ENCODE peak calls at places on chromosome 1, in five cellular contexts. M is HepG2, R is GM12878, P is GM23338, A is H1. F is an unnamed sample.

GRCh38 chr1:185393821-185394220 is 76.8 kb upstream of the IVNS1ABP start:
- DNase-seq in M (no peak), R (no peak), P (no peak), A (no peak), F (no peak)

GRCh38 chr1:170929835-170930554 is 5.3 kb upstream of the MROH9 start:
- DNase-seq in M (peak), R (peak), P (peak), A (no peak), F (no peak)

GRCh38 chr1:194033646-194034045 is 847.2 kb upstream of the B3GALT2 start:
- DNase-seq in M (no peak), R (no peak), P (no peak), A (no peak), F (no peak)

GRCh38 chr1:8880068-8880676 is 1.7 kb upstream of the ENO1 start:
- DNase-seq in M (peak), R (no peak), P (peak), A (no peak), F (no peak)

GRCh38 chr1:30759718-30760281 is 2.2 kb upstream of the LAPTM5 start:
- DNase-seq in M (no peak), R (no peak), P (peak), A (no peak), F (no peak)

GRCh38 chr1:83846138-83846537 is 152.8 kb downstream of the TTLL7 start:
- DNase-seq in M (no peak), R (no peak), P (no peak), A (no peak), F (no peak)

GRCh38 chr1:157415661-157416060 is 136.7 kb downstream of the FCRL5 start:
- DNase-seq in M (no peak), R (no peak), P (no peak), A (peak), F (no peak)

GRCh38 chr1:244049142-244049968 is 1.7 kb upstream of the ZBTB18 start:
- DNase-seq in M (no peak), R (no peak), P (peak), A (no peak), F (peak)

GRCh38 chr1:51671527-51672325 is 54.8 kb downstream of the OSBPL9 start:
- DNase-seq in M (no peak), R (no peak), P (no peak), A (no peak), F (no peak)

GRCh38 chr1:208105756-208106155 is 138.4 kb downstream of the PLXNA2 start:
- DNase-seq in M (no peak), R (no peak), P (no peak), A (no peak), F (no peak)

GRCh38 chr1:21294266-21295058 is 4.2 kb upstream of the ECE1 start:
- DNase-seq in M (no peak), R (peak), P (no peak), A (no peak), F (no peak)

GRCh38 chr1:80402636-80403035 is 1396.1 kb upstream of the ADGRL4 start:
- DNase-seq in M (no peak), R (no peak), P (no peak), A (no peak), F (no peak)

GRCh38 chr1:87394462-87394861 is 65.8 kb downstream of the LMO4 start:
- DNase-seq in M (no peak), R (no peak), P (peak), A (no peak), F (no peak)

GRCh38 chr1:84504580-84505021 is 1.6 kb upstream of the SPATA1 start:
- DNase-seq in M (no peak), R (no peak), P (no peak), A (no peak), F (no peak)

GRCh38 chr1:100762461-100762860 is 42.9 kb downstream of the VCAM1 start:
- DNase-seq in M (no peak), R (no peak), P (no peak), A (no peak), F (no peak)

GRCh38 chr1:108505766-108506075 is 54.2 kb upstream of the EEIG2 start:
- DNase-seq in M (no peak), R (no peak), P (no peak), A (no peak), F (no peak)

GRCh38 chr1:221667504-221667903 is 74.4 kb downstream of the DUSP10 start:
- DNase-seq in M (no peak), R (peak), P (no peak), A (no peak), F (no peak)

GRCh38 chr1:25083481-25084345 is 148.6 kb downstream of the SYF2 start:
- DNase-seq in M (no peak), R (no peak), P (peak), A (no peak), F (no peak)

GRCh38 chr1:232355162-232356006 is 274.5 kb downstream of the SIPA1L2 start:
- DNase-seq in M (no peak), R (no peak), P (no peak), A (no peak), F (no peak)

GRCh38 chr1:205421728-205422127 is at the start of gene LEMD1:
- DNase-seq in M (no peak), R (no peak), P (no peak), A (no peak), F (no peak)

GRCh38 chr1:154865442-154866256 is 4.4 kb downstream of the KCNN3 start:
- DNase-seq in M (no peak), R (no peak), P (no peak), A (no peak), F (no peak)

DNA sequence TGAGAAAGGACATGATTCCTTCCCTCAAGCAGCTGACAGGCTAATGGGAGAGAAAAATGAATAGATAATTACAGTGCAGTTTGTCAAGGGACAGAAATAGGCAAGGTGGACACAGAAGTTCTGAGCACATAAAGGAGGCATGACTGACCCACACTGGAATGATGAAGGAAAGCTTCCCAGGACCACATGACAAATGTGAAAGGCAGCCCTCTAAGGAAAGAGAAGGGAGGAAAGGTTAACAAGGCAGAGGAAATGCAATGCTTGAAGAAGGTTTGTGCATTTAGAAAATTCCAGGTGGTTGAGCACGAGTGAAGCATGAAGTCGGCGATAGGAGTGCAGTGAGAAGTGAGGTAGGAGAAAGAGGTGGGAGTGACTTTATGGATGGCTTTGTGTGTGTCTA is 37.4 kb downstream of the LAMC2 start:
- DNase-seq in M (no peak), R (no peak), P (no peak), A (no peak), F (no peak)
- TF ChIP-seq CREB1 in M (no peak), R (no peak), P (no peak), A (no peak), F (no peak)

GRCh38 chr1:55724551-55725325 is 509.6 kb upstream of the USP24 start:
- DNase-seq in M (no peak), R (no peak), P (no peak), A (no peak), F (no peak)
- TF ChIP-seq CREB1 in M (no peak), R (no peak), P (no peak), A (no peak), F (no peak)

DNA sequence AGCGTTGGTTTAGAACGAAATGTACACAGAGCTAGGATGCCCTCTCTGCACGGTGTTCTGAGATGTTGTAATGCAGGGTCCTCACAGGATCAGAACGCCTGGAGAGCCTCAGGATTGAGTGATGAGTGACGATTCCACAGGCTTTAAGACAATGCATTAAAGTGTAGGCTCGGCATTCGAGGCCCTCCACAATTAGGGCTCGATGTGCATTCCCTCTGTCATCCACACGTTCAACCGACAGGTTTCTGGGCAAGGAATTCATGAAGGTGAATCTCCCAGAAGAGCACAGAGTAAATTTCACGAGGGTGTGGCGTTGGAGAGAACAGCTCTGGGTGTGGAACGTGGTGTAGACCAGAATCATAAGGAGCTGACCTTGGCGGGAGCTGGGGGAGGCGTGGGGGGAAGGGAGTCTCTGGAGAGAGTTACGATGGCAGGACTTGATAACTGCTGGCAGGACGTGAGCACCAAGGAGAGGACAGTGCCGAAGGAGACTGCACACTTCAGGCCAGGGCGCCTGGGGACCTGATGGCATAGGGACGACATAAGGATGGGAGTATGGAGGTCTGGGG is 51.0 kb upstream of the EFHD2 start:
- DNase-seq in M (no peak), R (no peak), P (no peak), A (no peak), F (no peak)
- TF ChIP-seq CREB1 in M (no peak), R (no peak), P (no peak), A (no peak), F (no peak)

GRCh38 chr1:67818725-67819301 is 14.5 kb downstream of the GNG12 start:
- DNase-seq in M (peak), R (no peak), P (no peak), A (no peak), F (no peak)

GRCh38 chr1:67818162-67818561 is 15.1 kb downstream of the GNG12 start:
- DNase-seq in M (no peak), R (no peak), P (no peak), A (no peak), F (no peak)

GRCh38 chr1:67816506-67816905 is 16.8 kb downstream of the GNG12 start:
- DNase-seq in M (no peak), R (no peak), P (no peak), A (no peak), F (no peak)

GRCh38 chr1:67816096-67816493 is 17.2 kb downstream of the GNG12 start:
- DNase-seq in M (no peak), R (no peak), P (no peak), A (no peak), F (no peak)

GRCh38 chr1:67817319-67817718 is 15.9 kb downstream of the GNG12 start:
- DNase-seq in M (no peak), R (no peak), P (no peak), A (no peak), F (no peak)
- TF ChIP-seq CREB1 in M (no peak), R (no peak), P (no peak), A (no peak), F (no peak)

GRCh38 chr1:2933431-2934172 is 87.7 kb upstream of the ACTRT2 start:
- DNase-seq in M (no peak), R (no peak), P (no peak), A (no peak), F (no peak)

GRCh38 chr1:2932671-2933350 is 88.5 kb upstream of the ACTRT2 start:
- DNase-seq in M (no peak), R (no peak), P (no peak), A (no peak), F (no peak)

GRCh38 chr1:2935184-2935583 is 86.1 kb upstream of the ACTRT2 start:
- DNase-seq in M (no peak), R (no peak), P (no peak), A (no peak), F (no peak)

GRCh38 chr1:2934642-2935081 is 86.6 kb upstream of the ACTRT2 start:
- DNase-seq in M (no peak), R (no peak), P (no peak), A (no peak), F (no peak)

DNA sequence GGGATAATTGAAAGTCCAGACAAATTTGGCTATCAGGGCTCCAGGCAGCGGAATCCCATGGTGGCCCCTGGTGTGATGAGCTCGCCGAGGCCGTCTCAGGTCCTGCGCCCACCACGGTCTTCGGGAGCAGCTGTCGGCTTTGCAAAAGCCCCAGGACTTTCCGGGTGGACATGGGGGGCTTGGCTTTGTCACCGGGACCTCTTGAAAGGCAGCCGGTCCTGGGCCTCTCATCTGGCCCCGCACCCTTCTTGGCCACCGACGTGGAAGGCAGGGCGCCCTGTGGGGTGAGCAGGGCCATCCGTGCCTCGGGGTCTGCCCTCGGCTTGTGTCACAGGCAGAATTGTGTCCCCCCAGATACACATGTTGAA is 87.1 kb upstream of the ACTRT2 start:
- DNase-seq in M (no peak), R (no peak), P (no peak), A (no peak), F (no peak)
- TF ChIP-seq CREB1 in M (no peak), R (no peak), P (no peak), A (no peak), F (no peak)

GRCh38 chr1:91579658-91580228 is 79.1 kb downstream of the CDC7 start:
- DNase-seq in M (no peak), R (no peak), P (no peak), A (no peak), F (no peak)
- TF ChIP-seq CREB1 in M (no peak), R (no peak), P (no peak), A (no peak), F (no peak)

GRCh38 chr1:179883040-179883501 is 986 bp downstream of the TOR1AIP1 start:
- DNase-seq in M (no peak), R (no peak), P (no peak), A (no peak), F (no peak)
- TF ChIP-seq CREB1 in M (no peak), R (no peak), P (no peak), A (no peak), F (no peak)

GRCh38 chr1:202967684-202968281 is 726 bp upstream of the CYB5R1 start:
- DNase-seq in M (no peak), R (no peak), P (peak), A (no peak), F (peak)
- TF ChIP-seq CREB1 in M (no peak), R (no peak), P (no peak), A (no peak), F (no peak)

GRCh38 chr1:172746091-172746949 is 87.4 kb downstream of the FASLG start:
- DNase-seq in M (peak), R (peak), P (no peak), A (no peak), F (no peak)
- TF ChIP-seq CREB1 in M (no peak), R (peak), P (no peak), A (no peak), F (no peak)

F was measured in WTC11.